ENCODE peak calls at places on chromosome 6, in five cellular contexts. I is nephron progenitor cell; N is CD8-positive, alpha-beta memory T cell; J is bronchial epithelial cell; A is H7. G is an unnamed sample.

GRCh38 chr6:130365166-130366010 is 429 bp upstream of the TMEM200A start:
- DNase-seq in I (peak), N (peak), J (no peak), A (peak), G (peak)

GRCh38 chr6:43391448-43392031 is 22.1 kb upstream of the ZNF318 start:
- DNase-seq in I (peak), N (peak), J (no peak), A (no peak), G (no peak)

GRCh38 chr6:159302196-159302595 is 133.0 kb downstream of the FNDC1 start:
- DNase-seq in I (no peak), N (no peak), J (no peak), A (no peak), G (no peak)

GRCh38 chr6:31453259-31453658 is 44.7 kb upstream of the MICB start:
- DNase-seq in I (no peak), N (no peak), J (peak), A (no peak), G (no peak)

GRCh38 chr6:110217255-110217654 is 37.0 kb downstream of the CDC40 start:
- DNase-seq in I (no peak), N (no peak), J (peak), A (no peak), G (no peak)

GRCh38 chr6:64250126-64250525 is 614.5 kb downstream of the PHF3 start:
- DNase-seq in I (no peak), N (no peak), J (no peak), A (peak), G (no peak)

GRCh38 chr6:168137024-168137423 is 58.0 kb upstream of the FRMD1 start:
- DNase-seq in I (no peak), N (no peak), J (no peak), A (no peak), G (no peak)

GRCh38 chr6:41441598-41442205 is 104.5 kb upstream of the FOXP4 start:
- DNase-seq in I (peak), N (no peak), J (no peak), A (no peak), G (peak)

GRCh38 chr6:129141499-129141898 is 258.6 kb downstream of the LAMA2 start:
- DNase-seq in I (no peak), N (no peak), J (no peak), A (no peak), G (no peak)

GRCh38 chr6:34205466-34205865 is 31.2 kb upstream of the HMGA1 start:
- DNase-seq in I (no peak), N (no peak), J (peak), A (no peak), G (no peak)

GRCh38 chr6:167858086-167858591 is 31.4 kb downstream of the AFDN start:
- DNase-seq in I (no peak), N (no peak), J (no peak), A (no peak), G (no peak)

GRCh38 chr6:139686308-139686707 is 311.9 kb upstream of the CITED2 start:
- DNase-seq in I (no peak), N (no peak), J (no peak), A (no peak), G (no peak)

GRCh38 chr6:29729774-29730328 is 6.6 kb downstream of the HLA-F start:
- DNase-seq in I (no peak), N (no peak), J (no peak), A (no peak), G (no peak)

GRCh38 chr6:69416739-69417138 is 380.1 kb downstream of the LMBRD1 start:
- DNase-seq in I (no peak), N (no peak), J (no peak), A (no peak), G (no peak)

GRCh38 chr6:169905041-169905807 is 153.8 kb downstream of the ERMARD start:
- DNase-seq in I (no peak), N (no peak), J (peak), A (no peak), G (no peak)

GRCh38 chr6:52399511-52400315 is 20.4 kb upstream of the EFHC1 start:
- DNase-seq in I (peak), N (no peak), J (peak), A (peak), G (peak)

GRCh38 chr6:132919476-132919875 is 105.1 kb downstream of the RPS12 start:
- DNase-seq in I (no peak), N (no peak), J (peak), A (no peak), G (no peak)

GRCh38 chr6:113696960-113697359 is 160.2 kb upstream of the MARCKS start:
- DNase-seq in I (no peak), N (no peak), J (peak), A (no peak), G (no peak)

GRCh38 chr6:13733178-13733851 is 21.7 kb upstream of the RANBP9 start:
- DNase-seq in I (no peak), N (no peak), J (peak), A (no peak), G (peak)

GRCh38 chr6:22383016-22383415 is 86.2 kb upstream of the PRL start:
- DNase-seq in I (no peak), N (no peak), J (peak), A (no peak), G (no peak)

GRCh38 chr6:5337573-5337972 is 76.3 kb downstream of the FARS2 start:
- DNase-seq in I (no peak), N (no peak), J (peak), A (no peak), G (no peak)

GRCh38 chr6:34067814-34068213 is 78.1 kb downstream of the GRM4 start:
- DNase-seq in I (no peak), N (no peak), J (no peak), A (peak), G (no peak)

GRCh38 chr6:70686548-70687133 is 19.0 kb downstream of the SMAP1 start:
- DNase-seq in I (no peak), N (no peak), J (peak), A (no peak), G (no peak)

GRCh38 chr6:93721386-93722048 is 302.2 kb upstream of the EPHA7 start:
- DNase-seq in I (peak), N (no peak), J (no peak), A (peak), G (peak)

GRCh38 chr6:31582230-31582601 is at the start of gene LTB:
- DNase-seq in I (no peak), N (peak), J (no peak), A (no peak), G (no peak)

GRCh38 chr6:51350308-51350904 is 531.7 kb downstream of the TFAP2B start:
- DNase-seq in I (no peak), N (no peak), J (peak), A (no peak), G (no peak)

GRCh38 chr6:75934643-75935472 is 137.6 kb downstream of the IMPG1 start:
- DNase-seq in I (peak), N (no peak), J (peak), A (peak), G (peak)

GRCh38 chr6:99195986-99196655 is 153.4 kb downstream of the FAXC start:
- DNase-seq in I (no peak), N (no peak), J (peak), A (no peak), G (no peak)

GRCh38 chr6:125983246-125983945 is 2.9 kb upstream of the TRMT11 start:
- DNase-seq in I (no peak), N (no peak), J (peak), A (no peak), G (no peak)

GRCh38 chr6:3592371-3592941 is 135.6 kb upstream of the SLC22A23 start:
- DNase-seq in I (no peak), N (no peak), J (peak), A (no peak), G (no peak)

GRCh38 chr6:132344811-132345210 is 56.5 kb downstream of the MOXD1 start:
- DNase-seq in I (no peak), N (no peak), J (no peak), A (no peak), G (no peak)

GRCh38 chr6:149950423-149950822 is 8.6 kb downstream of the ULBP2 start:
- DNase-seq in I (no peak), N (no peak), J (no peak), A (no peak), G (no peak)